ENCODE peak calls at places on chromosomes 11 and 22, in four cellular contexts. K is GM03348, U is T follicular helper cell, M is DMS79. A is an unnamed sample.

GRCh38 chr11:91707652-91708051 is 517.0 kb upstream of the FAT3 start:
- DNase-seq in K (no peak), U (no peak), M (no peak), A (no peak)

GRCh38 chr22:37690407-37690806 is 4.3 kb downstream of the NOL12 start:
- DNase-seq in K (no peak), U (no peak), M (no peak), A (no peak)

GRCh38 chr11:15179167-15179566 is 64.4 kb downstream of the INSC start:
- DNase-seq in K (peak; percentile 82), U (no peak), M (no peak), A (peak; percentile 66)

GRCh38 chr11:83195176-83195531 is 1.6 kb downstream of the ANKRD42 start:
- DNase-seq in K (peak; percentile 6), U (no peak), M (no peak), A (no peak)

GRCh38 chr11:112516771-112517170 is 256.1 kb upstream of the PLET1 start:
- DNase-seq in K (no peak), U (no peak), M (no peak), A (no peak)

GRCh38 chr11:102453286-102453797 is 777 bp upstream of the TMEM123 start:
- DNase-seq in K (no peak), U (no peak), M (peak; percentile 72), A (peak; percentile 17)

GRCh38 chr22:40502919-40503318 is 132.5 kb downstream of the SGSM3 start:
- DNase-seq in K (no peak), U (no peak), M (no peak), A (no peak)

GRCh38 chr11:76426660-76427059 is 18.2 kb upstream of the EMSY start:
- DNase-seq in K (no peak), U (no peak), M (no peak), A (no peak)

GRCh38 chr11:16739326-16739875 is 954 bp downstream of the C11orf58 start:
- DNase-seq in K (peak; percentile 17), U (no peak), M (peak; percentile 45), A (peak; percentile 20)

GRCh38 chr11:64841592-64842365 is 2.7 kb downstream of the CDC42BPG start:
- DNase-seq in K (no peak), U (no peak), M (no peak), A (no peak)

GRCh38 chr11:78567209-78567608 is 7.5 kb downstream of the NARS2 start:
- DNase-seq in K (peak; percentile 44), U (no peak), M (no peak), A (peak; percentile 26)

GRCh38 chr11:2778630-2779498 is 79.1 kb upstream of the KCNQ1OT1 start:
- DNase-seq in K (peak; percentile 76), U (no peak), M (peak; percentile 62), A (peak; percentile 90)

GRCh38 chr11:121540627-121541026 is 87.9 kb upstream of the SORL1-AS1 start:
- DNase-seq in K (no peak), U (no peak), M (peak; percentile 98), A (no peak)

GRCh38 chr11:74685338-74685737 is 45.9 kb downstream of the CHRDL2 start:
- DNase-seq in K (no peak), U (no peak), M (no peak), A (no peak)

GRCh38 chr11:72578541-72578940 is 95.7 kb downstream of the PDE2A start:
- DNase-seq in K (no peak), U (no peak), M (no peak), A (no peak)

GRCh38 chr22:19537941-19538488 is 13.8 kb upstream of the CLDN5 start:
- DNase-seq in K (no peak), U (no peak), M (no peak), A (no peak)

GRCh38 chr11:119019996-119020395 is 1.4 kb downstream of the TRAPPC4 start:
- DNase-seq in K (no peak), U (no peak), M (no peak), A (no peak)

GRCh38 chr22:45254789-45255261 is 14.1 kb upstream of the KIAA0930 start:
- DNase-seq in K (no peak), U (no peak), M (no peak), A (no peak)

GRCh38 chr22:30078320-30079311 is 1.6 kb upstream of the HORMAD2 start:
- DNase-seq in K (no peak), U (no peak), M (peak; percentile 30), A (no peak)